ENCODE peak calls at places on chromosomes 1 and 21, in four cellular contexts. C is KG1, O is amniotic stem cell, J is substantia nigra. S is an unnamed sample.

GRCh38 chr1:151372411-151372934 is at the start of gene SELENBP1:
- DNase-seq in C (no peak), O (no peak), J (peak; percentile 9), S (no peak)

GRCh38 chr1:156822680-156823079 is 6.0 kb upstream of the SH2D2A start:
- DNase-seq in C (no peak), O (no peak), J (no peak), S (no peak)

GRCh38 chr1:40450491-40451237 is 388 bp downstream of the ZFP69B start:
- DNase-seq in C (no peak), O (no peak), J (no peak), S (no peak)

GRCh38 chr1:227941509-227942020 is 6.2 kb downstream of the WNT9A start:
- DNase-seq in C (no peak), O (no peak), J (no peak), S (no peak)

GRCh38 chr21:45994738-45995685 is 13.4 kb downstream of the COL6A1 start:
- DNase-seq in C (no peak), O (no peak), J (no peak), S (no peak)

GRCh38 chr1:54299037-54299436 is 99.1 kb downstream of the MRPL37 start:
- DNase-seq in C (no peak), O (no peak), J (no peak), S (no peak)

GRCh38 chr1:44812822-44813543 is 4.7 kb downstream of the BTBD19 start:
- DNase-seq in C (no peak), O (no peak), J (no peak), S (no peak)

GRCh38 chr1:214289574-214290272 is 8.8 kb downstream of the SMYD2 start:
- DNase-seq in C (no peak), O (no peak), J (no peak), S (no peak)

S was measured in AG09309.